ENCODE peak calls at places on chromosome 18, in ten cellular contexts. V is stimulated activated CD8-positive, alpha-beta memory T cell treated with anti-CD3 and anti-CD28 coated beads, Interleukin-7, amount 100 ng/mL, for 24 hours; Q is CD14-positive monocyte; C is activated gamma-delta T cell; G is activated T-helper 2 cell treated with anti-CD3 and anti-CD28 coated beads, Interferon-gamma antibody, Interleukin-2, Interleukin-4, amounts not matched to agents 10 μg/mL and 5 μg/mL and 100 μg/mL, durations not matched to agents 14 hours and 24 hours and 36 hours; J is WTC11; A is Peyer's patch; P is activated T-helper 9 cell treated with anti-CD3 and anti-CD28 coated beads, Interleukin-2, amount 50 U/mL, for 16 hours; R is CD4-positive, alpha-beta T cell; N is iris pigment epithelial cell. Y is an unnamed sample.

GRCh38 chr18:77086034-77086433 is 46.5 kb downstream of the MBP start:
- DNase-seq in J (no peak), P (no peak), R (no peak), A (no peak), V (no peak), N (peak; percentile 95), Q (no peak), G (no peak), C (no peak), Y (no peak)

GRCh38 chr18:23283933-23284430 is 148.7 kb downstream of the CABLES1 start:
- DNase-seq in P (no peak), N (peak; percentile 61), G (no peak), J (peak; percentile 36), V (no peak), A (no peak), C (no peak), R (no peak), Q (no peak), Y (peak; percentile 51)

GRCh38 chr18:5414546-5414945 is 119.0 kb upstream of the ZBTB14 start:
- DNase-seq in N (no peak), R (no peak), G (no peak), V (no peak), J (peak; percentile 29), P (no peak), Q (no peak), C (no peak), A (no peak), Y (no peak)

GRCh38 chr18:58316943-58317342 is 272.9 kb downstream of the NEDD4L start:
- DNase-seq in N (no peak), G (no peak), C (no peak), A (no peak), J (no peak), P (no peak), R (no peak), Q (no peak), V (no peak), Y (no peak)

GRCh38 chr18:69968073-69968472 is 20.4 kb upstream of the CD226 start:
- DNase-seq in Q (no peak), R (peak; percentile 34), N (no peak), A (no peak), C (no peak), J (peak; percentile 30), G (no peak), P (no peak), V (no peak), Y (no peak)

GRCh38 chr18:39594206-39594605 is 2028.6 kb upstream of the CELF4 start:
- DNase-seq in P (no peak), Q (no peak), V (no peak), J (no peak), R (no peak), N (no peak), G (no peak), C (no peak), A (no peak), Y (no peak)

GRCh38 chr18:74351354-74351753 is 35.7 kb downstream of the C18orf63 start:
- DNase-seq in R (no peak), G (no peak), V (no peak), A (no peak), N (peak; percentile 54), J (no peak), Q (no peak), C (no peak), P (no peak), Y (no peak)

GRCh38 chr18:57980573-57981348 is 63.3 kb upstream of the NEDD4L start:
- DNase-seq in C (no peak), R (no peak), P (no peak), V (no peak), N (no peak), G (no peak), Q (no peak), J (no peak), A (no peak), Y (no peak)

GRCh38 chr18:23531912-23532311 is 28.6 kb downstream of the RMC1 start:
- DNase-seq in Q (no peak), J (no peak), C (no peak), V (no peak), R (no peak), N (no peak), P (no peak), G (no peak), A (no peak), Y (no peak)